ENCODE peak calls at places on chromosomes 4 and X, in eight cellular contexts. Y is IMR-90, F is tibial nerve, V is stomach, X is Peyer's patch, C is heart left ventricle, Q is adrenal gland, Z is ovary. T is an unnamed sample.

GRCh38 chr4:4762909-4763814 is 96.3 kb upstream of the MSX1 start:
- DNase-seq in Y (peak; percentile 59), F (no peak), V (no peak), X (no peak), C (no peak), Q (no peak), Z (peak; percentile 18), T (no peak)

GRCh38 chr4:13678186-13678924 is 50.8 kb upstream of the BOD1L1 start:
- DNase-seq in Y (no peak), F (no peak), V (no peak), X (no peak), C (no peak), Q (no peak), Z (no peak), T (no peak)

GRCh38 chr4:183797445-183798248 is 107.5 kb upstream of the STOX2 start:
- DNase-seq in Y (no peak), F (no peak), V (peak; percentile 53), X (no peak), C (no peak), Q (no peak), Z (no peak), T (peak; percentile 38)

GRCh38 chrX:115625577-115626301 is 64.8 kb downstream of the PLS3 start:
- DNase-seq in Y (peak; percentile 57), F (peak; percentile 22), V (no peak), X (no peak), C (no peak), Q (no peak), Z (no peak), T (no peak)

GRCh38 chrX:27600686-27601085 is 10.5 kb downstream of the DCAF8L2 start:
- DNase-seq in Y (no peak), F (no peak), V (no peak), X (no peak), C (no peak), Q (no peak), Z (no peak), T (no peak)

GRCh38 chrX:71992711-71993110 is 82.1 kb downstream of the NHSL2 start:
- DNase-seq in Y (no peak), F (no peak), V (no peak), X (no peak), C (no peak), Q (no peak), Z (no peak), T (no peak)

GRCh38 chr4:8745828-8746225 is 125.8 kb downstream of the HMX1 start:
- DNase-seq in Y (no peak), F (no peak), V (no peak), X (no peak), C (no peak), Q (no peak), Z (no peak), T (no peak)

GRCh38 chrX:133444196-133444595 is 28.9 kb upstream of the GPC4 start:
- DNase-seq in Y (no peak), F (no peak), V (no peak), X (no peak), C (no peak), Q (no peak), Z (no peak), T (no peak)

GRCh38 chr4:104404384-104404783 is 90.3 kb downstream of the CXXC4 start:
- DNase-seq in Y (no peak), F (no peak), V (no peak), X (no peak), C (no peak), Q (no peak), Z (no peak), T (no peak)

GRCh38 chr4:10532155-10532554 is 74.9 kb upstream of the ZNF518B start:
- DNase-seq in Y (no peak), F (no peak), V (no peak), X (no peak), C (no peak), Q (no peak), Z (no peak), T (no peak)

GRCh38 chrX:133171962-133172708 is 46.0 kb downstream of the TFDP3 start:
- DNase-seq in Y (no peak), F (no peak), V (no peak), X (no peak), C (no peak), Q (no peak), Z (no peak), T (no peak)

GRCh38 chr4:52665592-52665991 is 6.5 kb upstream of the USP46 start:
- DNase-seq in Y (no peak), F (no peak), V (no peak), X (no peak), C (no peak), Q (no peak), Z (no peak), T (no peak)

GRCh38 chr4:77007358-77008230 is 58.0 kb downstream of the SEPTIN11 start:
- DNase-seq in Y (peak; percentile 83), F (no peak), V (no peak), X (no peak), C (peak; percentile 45), Q (no peak), Z (no peak), T (no peak)

GRCh38 chrX:12403474-12404082 is 265.3 kb downstream of the FRMPD4 start:
- DNase-seq in Y (peak; percentile 26), F (no peak), V (no peak), X (no peak), C (no peak), Q (no peak), Z (no peak), T (no peak)

GRCh38 chrX:49919617-49920016 is 2.8 kb upstream of the CLCN5 start:
- DNase-seq in Y (peak; percentile 46), F (peak; percentile 41), V (peak; percentile 55), X (peak; percentile 33), C (peak; percentile 33), Q (peak; percentile 43), Z (peak; percentile 84), T (peak; percentile 50)

GRCh38 chr4:164779811-164780216 is 25.9 kb downstream of the SMIM31 start:
- DNase-seq in Y (peak; percentile 31), F (no peak), V (peak; percentile 37), X (no peak), C (no peak), Q (peak; percentile 18), Z (no peak), T (peak; percentile 19)

GRCh38 chr4:124337874-124338273 is 374.7 kb downstream of the ANKRD50 start:
- DNase-seq in Y (peak; percentile 54), F (peak; percentile 7), V (no peak), X (no peak), C (peak; percentile 54), Q (peak; percentile 48), Z (peak; percentile 40), T (peak; percentile 65)

GRCh38 chr4:163448541-163449203 is 24.9 kb downstream of the TKTL2 start:
- DNase-seq in Y (peak; percentile 35), F (no peak), V (no peak), X (no peak), C (no peak), Q (no peak), Z (no peak), T (no peak)

GRCh38 chr4:186557486-186557885 is 2.1 kb upstream of the MTNR1A start:
- DNase-seq in Y (peak; percentile 45), F (no peak), V (no peak), X (no peak), C (no peak), Q (no peak), Z (no peak), T (no peak)

GRCh38 chr4:118173126-118173525 is 138.8 kb downstream of the NDST3 start:
- DNase-seq in Y (peak; percentile 27), F (no peak), V (no peak), X (no peak), C (no peak), Q (no peak), Z (no peak), T (no peak)

GRCh38 chr4:118171381-118171780 is 137.1 kb downstream of the NDST3 start:
- DNase-seq in Y (peak; percentile 20), F (no peak), V (no peak), X (no peak), C (no peak), Q (no peak), Z (no peak), T (no peak)

DNA sequence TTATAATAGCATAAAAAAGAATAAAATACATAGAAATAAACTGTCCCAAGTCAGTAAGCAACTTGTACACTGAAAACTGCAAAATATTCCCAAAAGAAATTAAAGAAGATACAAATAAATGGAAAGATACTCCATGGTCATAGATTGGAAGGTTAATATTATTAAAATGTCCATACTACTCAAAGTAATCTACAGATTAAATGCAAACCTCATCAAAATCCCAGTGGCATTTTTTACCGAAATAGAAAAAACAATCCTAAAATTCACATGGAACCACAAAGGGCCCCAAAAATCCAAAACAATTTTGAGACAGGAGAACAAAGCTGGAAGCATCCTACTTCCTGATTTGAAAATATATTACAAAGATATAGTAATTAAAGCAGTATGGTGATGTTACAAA is 133.0 kb downstream of the NDST3 start:
- DNase-seq in Y (no peak), F (no peak), V (no peak), X (no peak), C (no peak), Q (no peak), Z (no peak), T (no peak)
- H3K27me3 ChIP-seq in Y (no peaks in the 10 kb centered on the region), F (no peaks in the 10 kb centered on the region), V (no peaks in the 10 kb centered on the region), X (no peaks in the 10 kb centered on the region), C (no peaks in the 10 kb centered on the region), Q (no peaks in the 10 kb centered on the region), Z (no peaks in the 10 kb centered on the region), T (no peaks in the 10 kb centered on the region)

DNA sequence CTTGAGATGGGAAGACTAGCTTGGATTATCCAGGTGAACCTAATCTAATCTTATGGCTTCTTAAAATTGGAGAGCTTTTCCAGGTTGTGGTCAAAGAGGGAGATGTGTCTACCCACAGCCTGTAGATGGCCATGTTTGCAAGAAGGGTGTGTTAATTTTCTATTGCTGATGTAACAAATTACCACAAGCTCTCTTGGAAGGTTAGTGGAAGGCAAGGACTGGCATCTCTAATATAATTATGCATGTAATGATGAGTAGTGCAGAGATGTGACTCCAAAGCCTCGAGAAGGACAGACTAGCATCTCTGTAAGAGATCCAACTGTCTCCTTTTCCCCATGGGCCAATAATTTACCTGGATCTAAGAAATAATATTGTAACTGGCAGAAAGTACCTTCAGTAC is 3.2 kb upstream of the ADH1B start:
- DNase-seq in Y (no peak), F (no peak), V (no peak), X (no peak), C (no peak), Q (no peak), Z (no peak), T (no peak)
- H3K4me3 ChIP-seq in Y (no peak overlapping the region), F (no peak overlapping the region), V (no peak overlapping the region), X (no peak overlapping the region), C (no peak overlapping the region), Q (no peak overlapping the region), Z (no peak overlapping the region), T (no peak overlapping the region)

DNA sequence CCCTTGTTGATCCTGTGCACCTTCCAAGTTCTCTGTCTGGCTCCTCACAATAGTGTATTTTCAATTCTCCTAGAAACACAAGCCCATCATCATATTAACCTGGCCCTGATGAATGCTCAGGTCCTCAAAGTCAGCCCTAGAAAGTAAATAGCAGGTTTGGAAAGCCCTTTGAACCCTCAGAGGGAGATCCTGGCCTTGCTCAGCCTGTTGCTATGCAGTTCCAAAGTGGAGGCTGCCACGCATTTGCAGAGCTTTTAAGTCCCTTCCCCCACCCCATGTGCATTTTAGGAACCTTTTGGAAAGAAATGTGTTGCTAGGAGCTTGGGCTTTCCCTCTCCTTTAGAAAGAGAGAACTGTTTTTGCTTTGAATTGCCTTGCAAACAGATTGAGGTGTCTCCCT is 12.1 kb downstream of the MAMLD1 start:
- DNase-seq in Y (peak; percentile 6), F (no peak), V (no peak), X (no peak), C (no peak), Q (no peak), Z (no peak), T (peak; percentile 10)
- TF ChIP-seq POLR2A in Y (no peak), F (no peak), V (no peak), X (no peak), C (no peak), Q (no peak), Z (no peak), T (no peak)

GRCh38 chrX:40778861-40779575 is 43.7 kb upstream of the MED14 start:
- DNase-seq in Y (peak; percentile 72), F (no peak), V (no peak), X (no peak), C (no peak), Q (no peak), Z (no peak), T (no peak)
- H3K27me3 ChIP-seq in Y (no peaks in the 10 kb centered on the region), F (peaks cover 7% of the 10 kb centered on the region), V (no peaks in the 10 kb centered on the region), X (no peaks in the 10 kb centered on the region), C (peaks cover 41% of the 10 kb centered on the region), Q (peaks cover 21% of the 10 kb centered on the region), Z (no peaks in the 10 kb centered on the region), T (no peaks in the 10 kb centered on the region)

T was measured in body of pancreas.